ENCODE peak calls at places on chromosomes 12 and 14, in ten cellular contexts. L is OCI-LY7, J is fibroblast of mammary gland, V is BJ, R is brain microvascular endothelial cell, U is colonic mucosa, Q is kidney, E is GM23338, F is neural progenitor cell, K is WERI-Rb-1. G is an unnamed sample.
A peak's percentile ranks its signal among the peaks of the same experiment; 100 is the strongest.

GRCh38 chr12:120101617-120102016 is 14.9 kb downstream of the RAB35 start:
- DNase-seq in L (no peak), J (no peak), V (no peak), R (no peak), U (no peak), Q (peak; percentile 85), E (no peak), F (no peak), K (no peak), G (no peak)

GRCh38 chr12:80195143-80195726 is 95.9 kb downstream of the OTOGL start:
- DNase-seq in L (peak; percentile 14), J (peak; percentile 75), V (no peak), R (peak; percentile 69), U (no peak), Q (no peak), E (peak; percentile 73), F (peak; percentile 71), K (peak; percentile 54), G (no peak)

GRCh38 chr14:49939884-49940510 is 47.1 kb downstream of the ARF6 start:
- DNase-seq in L (no peak), J (no peak), V (no peak), R (no peak), U (no peak), Q (no peak), E (no peak), F (no peak), K (no peak), G (no peak)

GRCh38 chr14:100654025-100654813 is 67.0 kb upstream of the BEGAIN start:
- DNase-seq in L (no peak), J (no peak), V (no peak), R (no peak), U (no peak), Q (no peak), E (no peak), F (no peak), K (peak; percentile 27), G (no peak)

GRCh38 chr12:105825141-105825540 is 313.6 kb downstream of the NUAK1 start:
- DNase-seq in L (no peak), J (no peak), V (no peak), R (no peak), U (no peak), Q (no peak), E (no peak), F (no peak), K (no peak), G (no peak)

GRCh38 chr14:32337759-32338158 is 8.7 kb downstream of the AKAP6 start:
- DNase-seq in L (no peak), J (no peak), V (no peak), R (no peak), U (no peak), Q (no peak), E (no peak), F (no peak), K (no peak), G (no peak)

GRCh38 chr12:460301-461230 is 827 bp downstream of the B4GALNT3 start:
- DNase-seq in L (peak; percentile 37), J (no peak), V (no peak), R (no peak), U (peak; percentile 38), Q (peak; percentile 82), E (peak; percentile 50), F (peak; percentile 57), K (peak; percentile 18), G (no peak)

GRCh38 chr14:50605776-50606175 is 45.8 kb downstream of the ATL1 start:
- DNase-seq in L (no peak), J (no peak), V (no peak), R (peak; percentile 16), U (no peak), Q (no peak), E (no peak), F (no peak), K (no peak), G (no peak)

GRCh38 chr14:58491593-58491992 is 64.1 kb downstream of the KIAA0586 start:
- DNase-seq in L (no peak), J (peak; percentile 7), V (no peak), R (peak; percentile 44), U (no peak), Q (no peak), E (no peak), F (no peak), K (no peak), G (no peak)

GRCh38 chr12:92608418-92609091 is 94.2 kb upstream of the PLEKHG7 start:
- DNase-seq in L (peak; percentile 41), J (peak; percentile 75), V (no peak), R (peak; percentile 63), U (peak; percentile 26), Q (no peak), E (peak; percentile 64), F (peak; percentile 48), K (no peak), G (no peak)

GRCh38 chr12:47942327-47943230 is 20.8 kb upstream of the TMEM106C start:
- DNase-seq in L (no peak), J (no peak), V (no peak), R (no peak), U (no peak), Q (peak; percentile 81), E (peak; percentile 93), F (peak; percentile 49), K (peak; percentile 69), G (no peak)
- TF ChIP-seq CTCF in L (peak; percentile 14), J (no peak), V (peak; percentile 35), R (peak; percentile 52), U (no peak), Q (peak; percentile 19), E (peak; percentile 41), F (peak; percentile 26), K (peak; percentile 67), G (no peak)

DNA sequence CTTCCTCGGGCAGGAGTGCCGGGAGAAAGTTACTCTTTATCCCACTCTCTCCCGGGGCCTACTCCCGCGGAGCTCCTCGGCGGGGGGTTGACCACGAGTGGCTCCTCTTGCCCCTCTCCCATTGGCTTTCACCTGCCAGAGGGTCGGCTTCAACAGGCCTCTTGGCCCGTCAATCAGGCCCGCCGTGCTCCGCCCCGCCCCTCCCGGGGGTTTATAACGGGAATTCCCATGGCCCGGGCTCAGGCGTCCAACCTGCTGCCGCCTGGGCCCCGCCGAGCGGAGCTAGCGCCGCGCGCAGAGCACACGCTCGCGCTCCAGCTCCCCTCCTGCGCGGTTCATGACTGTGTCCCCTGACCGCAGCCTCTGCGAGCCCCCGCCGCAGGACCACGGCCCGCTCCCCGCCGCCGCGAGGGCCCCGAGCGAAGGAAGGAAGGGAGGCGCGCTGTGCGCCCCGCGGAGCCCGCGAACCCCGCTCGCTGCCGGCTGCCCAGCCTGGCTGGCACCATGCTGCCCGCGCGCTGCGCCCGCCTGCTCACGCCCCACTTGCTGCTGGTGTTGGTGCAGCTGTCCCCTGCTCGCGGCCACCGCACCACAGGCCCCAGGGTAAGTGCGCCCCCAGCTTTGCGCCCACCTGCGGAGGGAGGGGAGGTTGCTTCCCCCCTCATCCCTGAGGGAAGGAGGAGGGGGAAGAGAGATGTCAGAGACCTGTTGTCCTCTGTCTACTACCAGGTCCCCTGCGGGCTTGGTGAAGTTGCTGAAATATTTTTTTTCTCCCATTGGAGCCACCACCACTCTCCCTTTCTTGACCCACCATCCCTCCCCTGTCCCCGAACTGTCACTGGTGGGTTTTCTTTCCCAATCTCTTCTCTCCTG is at the start of gene SMOC1:
- DNase-seq in L (no peak), J (peak; percentile 76), V (no peak), R (peak; percentile 46), U (peak; percentile 32), Q (peak; percentile 81), E (peak; percentile 92), F (peak; percentile 95), K (peak; percentile 91), G (no peak)
- TF ChIP-seq CTCF in L (no peak), J (no peak), V (no peak), R (no peak), U (no peak), Q (no peak), E (no peak), F (peak; percentile 10), K (peak; percentile 11), G (no peak)

GRCh38 chr14:60090864-60091519 is 731 bp upstream of the PCNX4 start:
- DNase-seq in L (peak; percentile 50), J (peak; percentile 81), V (no peak), R (peak; percentile 49), U (peak; percentile 62), Q (no peak), E (peak; percentile 32), F (peak; percentile 49), K (peak; percentile 50), G (no peak)

GRCh38 chr14:60093606-60094005 is 1.9 kb downstream of the PCNX4 start:
- DNase-seq in L (no peak), J (peak; percentile 21), V (no peak), R (no peak), U (no peak), Q (no peak), E (no peak), F (no peak), K (no peak), G (no peak)

GRCh38 chr14:60093088-60093487 is 1.4 kb downstream of the PCNX4 start:
- DNase-seq in L (no peak), J (peak; percentile 38), V (no peak), R (no peak), U (no peak), Q (no peak), E (no peak), F (no peak), K (no peak), G (no peak)

GRCh38 chr14:60092516-60092915 is 793 bp downstream of the PCNX4 start:
- DNase-seq in L (peak; percentile 63), J (peak; percentile 52), V (no peak), R (peak; percentile 29), U (peak; percentile 35), Q (no peak), E (peak; percentile 11), F (peak; percentile 32), K (no peak), G (no peak)

DNA sequence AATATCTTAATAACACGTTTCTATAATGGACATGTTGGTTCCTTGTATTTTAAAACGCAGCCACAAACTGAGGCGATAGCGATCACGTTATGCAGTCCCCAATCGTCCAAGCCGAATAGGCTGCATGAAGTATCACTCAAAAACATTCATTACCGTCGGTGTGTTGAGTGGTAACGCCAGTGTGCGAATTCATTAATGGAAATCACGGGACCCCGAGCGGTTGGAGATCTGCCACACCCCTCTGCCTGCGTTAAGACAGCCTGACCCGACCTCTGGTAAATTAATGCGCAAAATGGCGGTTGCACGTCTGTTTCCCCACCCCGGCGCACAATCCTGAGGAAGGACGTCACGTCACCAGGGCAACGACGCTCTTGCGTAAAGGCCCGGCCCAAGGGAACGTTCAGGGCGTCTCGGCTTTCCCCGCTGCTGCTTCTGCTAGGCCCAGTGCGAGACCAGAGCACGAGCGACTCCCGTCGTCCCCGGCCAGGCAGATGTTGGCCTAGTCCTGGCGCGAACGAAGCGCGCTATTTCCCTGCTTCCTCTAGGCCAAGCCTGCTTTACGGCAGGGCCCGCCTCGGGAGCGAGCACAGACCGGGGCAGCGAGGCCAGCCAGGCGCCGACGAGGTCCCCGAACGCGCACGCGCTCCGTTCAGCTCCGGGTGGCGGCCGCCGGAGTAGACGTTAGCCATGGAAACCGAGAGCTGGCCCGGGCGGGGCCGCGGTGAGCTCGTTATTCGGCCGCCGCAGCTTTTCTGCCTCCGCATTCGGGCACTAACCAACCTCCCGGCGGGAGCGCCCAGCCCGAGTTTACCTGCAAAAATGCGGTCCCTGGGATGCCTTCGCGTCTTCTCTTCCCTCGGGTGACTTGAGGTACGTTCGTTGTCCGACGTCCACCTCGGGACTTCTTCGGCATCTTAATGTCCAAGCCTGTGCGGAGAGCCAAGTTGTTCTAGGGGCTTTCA is at the start of gene PCNX4:
- DNase-seq in L (peak; percentile 99), J (peak; percentile 99), V (peak; percentile 92), R (peak; percentile 97), U (peak; percentile 97), Q (peak; percentile 99), E (peak; percentile 98), F (peak; percentile 98), K (peak; percentile 98), G (peak; percentile 98)
- TF ChIP-seq CTCF in L (no peak), J (no peak), V (no peak), R (no peak), U (no peak), Q (no peak), E (no peak), F (no peak), K (no peak), G (no peak)

GRCh38 chr14:103749860-103750259 is 34.2 kb downstream of the ZFYVE21 start:
- DNase-seq in L (peak; percentile 27), J (no peak), V (no peak), R (no peak), U (no peak), Q (no peak), E (no peak), F (no peak), K (no peak), G (no peak)
- TF ChIP-seq CTCF in L (peak; percentile 65), J (no peak), V (no peak), R (no peak), U (no peak), Q (no peak), E (no peak), F (no peak), K (no peak), G (no peak)

G was measured in right atrium auricular region.